ENCODE peak calls at places on chromosomes 7 and 10, in four cellular contexts. P is stomach; T is GM23338; A is CD8-positive, alpha-beta T cell. V is an unnamed sample.

GRCh38 chr7:43700059-43700501 is 29.2 kb downstream of the COA1 start:
- DNase-seq in A (no peak), T (peak; percentile 43), P (no peak), V (no peak)

GRCh38 chr10:94997763-94998174 is 59.3 kb downstream of the CYP2C9 start:
- DNase-seq in A (no peak), T (peak; percentile 77), P (no peak), V (no peak)

GRCh38 chr10:90930971-90931841 is 10.3 kb upstream of the ANKRD1 start:
- DNase-seq in T (peak; percentile 92), A (no peak), P (no peak), V (peak; percentile 39)

GRCh38 chr10:24468281-24468751 is 255.4 kb downstream of the ARHGAP21 start:
- DNase-seq in T (no peak), A (no peak), P (peak; percentile 43), V (no peak)

GRCh38 chr7:152383341-152384234 is 52.2 kb downstream of the KMT2C start:
- DNase-seq in P (no peak), T (no peak), A (no peak), V (no peak)

GRCh38 chr10:48899781-48900180 is 39.9 kb downstream of the LRRC18 start:
- DNase-seq in T (no peak), P (no peak), A (no peak), V (no peak)

GRCh38 chr10:124093076-124093773 is at the start of gene CHST15:
- DNase-seq in T (peak; percentile 85), A (no peak), P (peak; percentile 48), V (peak; percentile 64)

GRCh38 chr10:98293550-98294269 is 25.7 kb upstream of the LOXL4 start:
- DNase-seq in A (no peak), T (no peak), P (no peak), V (no peak)

GRCh38 chr7:104960741-104961479 is 53.1 kb upstream of the KMT2E start:
- DNase-seq in A (no peak), P (no peak), T (no peak), V (no peak)

GRCh38 chr7:51046103-51046466 is 263.4 kb upstream of the GRB10 start:
- DNase-seq in P (no peak), T (no peak), A (no peak), V (no peak)

GRCh38 chr10:6678211-6678803 is 98.2 kb upstream of the PRKCQ start:
- DNase-seq in T (peak; percentile 88), A (peak; percentile 71), P (peak; percentile 56), V (peak; percentile 51)

GRCh38 chr10:11212285-11212684 is 194.6 kb downstream of the CELF2 start:
- DNase-seq in T (no peak), A (no peak), P (no peak), V (no peak)

GRCh38 chr10:11212686-11213085 is 195.0 kb downstream of the CELF2 start:
- DNase-seq in T (no peak), A (no peak), P (no peak), V (no peak)

GRCh38 chr10:11213156-11213555 is 195.5 kb downstream of the CELF2 start:
- DNase-seq in T (no peak), A (no peak), P (no peak), V (no peak)

GRCh38 chr10:11215468-11215867 is 197.8 kb downstream of the CELF2 start:
- DNase-seq in T (no peak), P (no peak), A (no peak), V (no peak)

DNA sequence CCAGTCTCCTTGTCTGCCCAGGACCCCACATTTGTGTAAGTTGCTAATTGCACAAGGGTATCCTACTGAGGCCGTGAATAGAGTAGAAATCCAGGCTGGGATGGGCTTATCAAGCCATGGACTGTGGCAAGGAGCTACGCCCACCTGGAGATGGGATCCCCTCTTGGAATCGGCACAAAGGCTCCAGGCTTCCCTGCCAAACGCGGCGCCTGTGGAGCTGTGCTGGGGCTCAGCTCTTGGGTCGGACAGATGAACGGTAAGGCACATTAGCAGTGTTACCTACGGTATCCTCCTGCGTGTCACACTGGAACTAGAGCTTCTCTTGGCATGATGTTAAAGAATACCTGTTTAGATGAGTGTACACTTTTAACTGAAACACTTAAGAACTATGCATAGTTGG is 196.7 kb downstream of the CELF2 start:
- DNase-seq in P (no peak), A (no peak), T (no peak), V (no peak)
- H3K4me1 ChIP-seq in P (no peaks in the 10 kb centered on the region), A (peaks cover 91% of the 10 kb centered on the region), T (peaks cover 6% of the 10 kb centered on the region), V (peaks cover 25% of the 10 kb centered on the region)

GRCh38 chr7:101612885-101613490 is 16.1 kb downstream of the MYL10 start:
- DNase-seq in A (no peak), T (peak; percentile 65), P (no peak), V (no peak)
- H3K4me3 ChIP-seq in A (no peak overlapping the region), T (no peak overlapping the region), P (no peak overlapping the region), V (no peak overlapping the region)

DNA sequence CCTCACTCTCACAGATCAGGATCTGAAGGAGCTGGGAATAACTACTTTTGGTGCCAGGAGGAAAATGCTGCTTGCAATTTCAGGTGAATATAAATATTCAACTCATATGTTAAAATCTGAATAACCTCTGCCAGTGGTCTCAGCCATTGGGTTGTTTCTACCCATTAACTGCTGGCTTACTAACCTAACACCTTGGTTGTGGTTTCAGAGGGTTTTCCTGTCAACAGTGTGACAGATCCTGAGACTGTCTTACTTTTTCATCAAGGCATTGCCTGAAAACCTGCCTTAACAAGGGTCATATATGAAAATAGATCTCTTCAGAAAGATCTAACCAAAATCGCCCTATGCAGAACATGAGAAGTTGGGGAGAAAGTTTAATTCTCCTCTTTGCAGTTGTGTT is 307.7 kb downstream of the BICC1 start:
- DNase-seq in T (no peak), A (no peak), P (no peak), V (no peak)
- H3K27ac ChIP-seq in T (no peak overlapping the region), A (no peak overlapping the region), P (no peak overlapping the region), V (no peak overlapping the region)

DNA sequence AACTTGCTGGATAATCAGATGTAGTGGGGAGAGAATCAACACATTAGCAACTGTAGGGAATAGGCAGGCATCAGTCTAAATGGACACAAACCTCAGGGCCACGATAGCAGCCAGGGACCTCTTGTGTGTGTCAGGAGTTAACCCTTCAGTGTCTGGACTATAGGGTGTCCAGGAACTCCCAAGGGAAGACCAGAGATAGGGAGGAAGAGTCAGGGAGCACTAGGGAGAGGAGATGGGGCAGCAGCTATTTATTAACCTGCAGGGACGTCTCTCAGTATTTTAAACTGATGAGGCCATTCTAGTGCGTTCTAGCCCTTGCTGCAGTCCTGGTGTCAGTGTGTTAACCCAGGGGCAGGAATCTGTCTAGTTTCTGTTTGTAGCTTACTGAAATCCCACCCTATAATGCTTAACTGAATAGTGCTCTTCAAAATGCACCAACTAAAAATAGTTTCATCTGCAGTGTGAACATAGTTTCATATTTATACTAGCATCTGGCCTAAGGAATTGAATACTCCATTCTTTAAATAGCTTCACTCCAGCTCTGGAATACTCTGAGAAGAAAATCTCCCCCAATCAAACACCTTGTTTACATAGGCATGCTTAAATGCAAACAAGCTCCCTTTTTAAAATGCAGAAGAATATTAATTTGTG is 62.7 kb downstream of the ARID5B start:
- DNase-seq in P (no peak), A (no peak), T (no peak), V (no peak)
- H3K4me1 ChIP-seq in P (peaks cover 9% of the 10 kb centered on the region), A (peaks cover 4% of the 10 kb centered on the region), T (peaks cover 26% of the 10 kb centered on the region), V (peaks cover 2% of the 10 kb centered on the region)